ENCODE peak calls at places on chromosomes 11 and 22, in seven cellular contexts. G is K562, Z is spleen, Q is Peyer's patch, U is vagina, R is uterus, J is A549. L is an unnamed sample.

GRCh38 chr11:2379471-2380174 is 2.5 kb downstream of the CD81 start:
- DNase-seq in G (no peak), Z (peak), Q (no peak), U (no peak), R (peak), J (no peak), L (peak)

GRCh38 chr11:119093951-119094815 is 7.5 kb downstream of the DPAGT1 start:
- DNase-seq in G (peak), Z (peak), Q (peak), U (no peak), R (peak), J (no peak), L (peak)

GRCh38 chr11:65872555-65873279 is at the start of gene EFEMP2:
- DNase-seq in G (no peak), Z (peak), Q (no peak), U (no peak), R (peak), J (no peak), L (peak)

GRCh38 chr11:33622231-33622630 is 78.4 kb downstream of the C11orf91 start:
- DNase-seq in G (no peak), Z (no peak), Q (no peak), U (no peak), R (no peak), J (no peak), L (no peak)

GRCh38 chr11:61601512-61601911 is 20.6 kb upstream of the SYT7 start:
- DNase-seq in G (no peak), Z (no peak), Q (no peak), U (no peak), R (no peak), J (no peak), L (no peak)

GRCh38 chr22:41538583-41538982 is 5.7 kb downstream of the POLR3H start:
- DNase-seq in G (no peak), Z (no peak), Q (no peak), U (no peak), R (no peak), J (no peak), L (no peak)

GRCh38 chr22:40512426-40513136 is 123.9 kb downstream of the MRTFA start:
- DNase-seq in G (no peak), Z (no peak), Q (no peak), U (no peak), R (no peak), J (peak), L (peak)

GRCh38 chr11:95835768-95836488 is 45.6 kb downstream of the CEP57 start:
- DNase-seq in G (peak), Z (no peak), Q (peak), U (no peak), R (peak), J (peak), L (peak)

GRCh38 chr11:123056835-123057491 is 5.0 kb downstream of the HSPA8 start:
- DNase-seq in G (no peak), Z (no peak), Q (no peak), U (no peak), R (no peak), J (no peak), L (no peak)

GRCh38 chr22:21102659-21103267 is 57.0 kb downstream of the LRRC74B start:
- DNase-seq in G (peak), Z (peak), Q (peak), U (no peak), R (peak), J (peak), L (peak)

GRCh38 chr22:29359469-29359868 is 28.9 kb downstream of the AP1B1 start:
- DNase-seq in G (peak), Z (peak), Q (no peak), U (no peak), R (peak), J (peak), L (no peak)

GRCh38 chr22:17942721-17943120 is 81.6 kb downstream of the MICAL3 start:
- DNase-seq in G (no peak), Z (no peak), Q (no peak), U (no peak), R (no peak), J (no peak), L (no peak)

GRCh38 chr11:12812849-12813248 is 138.6 kb downstream of the TEAD1 start:
- DNase-seq in G (peak), Z (no peak), Q (no peak), U (no peak), R (no peak), J (no peak), L (no peak)

GRCh38 chr11:58914821-58915543 is 24.3 kb upstream of the GLYATL1 start:
- DNase-seq in G (no peak), Z (no peak), Q (no peak), U (no peak), R (no peak), J (no peak), L (peak)

GRCh38 chr22:30609260-30610185 is 2.5 kb downstream of the TCN2 start:
- DNase-seq in G (peak), Z (no peak), Q (no peak), U (no peak), R (peak), J (peak), L (no peak)

GRCh38 chr11:7672960-7673723 is at the start of gene CYB5R2:
- DNase-seq in G (peak), Z (no peak), Q (peak), U (no peak), R (peak), J (peak), L (peak)
- TF ChIP-seq POLR2A in G (no peak), Z (no peak), Q (peak), U (no peak), R (peak), J (peak), L (no peak)

DNA sequence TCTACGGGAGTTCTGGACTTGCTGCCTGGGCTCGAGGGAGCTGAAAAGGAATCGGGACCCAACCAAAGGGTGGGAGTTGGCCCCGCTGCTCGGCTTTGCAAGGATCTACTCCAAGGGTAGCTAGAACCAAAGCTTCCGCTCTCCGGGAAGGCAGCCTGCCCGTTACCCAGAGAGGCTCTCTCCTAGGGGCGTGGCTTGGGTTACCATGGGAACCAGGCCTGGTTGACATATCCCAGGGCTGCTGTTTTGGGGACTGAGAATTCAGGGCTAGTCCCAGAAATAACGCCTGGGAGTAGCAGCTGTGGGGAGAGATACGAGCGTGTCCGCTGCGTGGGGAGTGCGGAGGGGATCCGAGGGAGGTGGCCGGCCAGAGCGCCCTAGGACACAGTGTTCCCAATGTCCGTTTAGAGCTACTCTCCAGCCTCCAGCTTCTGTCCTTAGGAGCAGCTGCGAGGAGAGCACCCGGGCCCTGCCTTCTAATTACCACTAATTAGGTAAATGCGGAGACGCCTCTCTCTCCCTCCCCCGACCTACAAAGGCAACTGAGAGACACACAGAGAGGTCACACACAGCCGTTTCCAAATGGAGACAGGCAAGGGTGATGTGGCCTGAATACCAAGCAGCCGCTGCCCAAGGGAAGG is 141.5 kb upstream of the CADM1 start:
- DNase-seq in G (peak), Z (no peak), Q (no peak), U (no peak), R (peak), J (no peak), L (no peak)
- H3K4me3 ChIP-seq in G (no peak), Z (no peak), Q (no peak), U (no peak), R (no peak), J (no peak), L (no peak)

GRCh38 chr22:38316340-38317236 is 645 bp downstream of the CSNK1E start:
- DNase-seq in G (peak), Z (peak), Q (peak), U (no peak), R (peak), J (peak), L (no peak)
- TF ChIP-seq POLR2A in G (no peak), Z (no peak), Q (no peak), U (no peak), R (peak), J (no peak), L (no peak)

GRCh38 chr22:43737150-43737828 is 74.8 kb downstream of the EFCAB6 start:
- DNase-seq in G (no peak), Z (no peak), Q (no peak), U (peak), R (no peak), J (no peak), L (no peak)
- H3K4me3 ChIP-seq in G (no peak), Z (no peak), Q (no peak), U (no peak), R (no peak), J (no peak), L (no peak)

DNA sequence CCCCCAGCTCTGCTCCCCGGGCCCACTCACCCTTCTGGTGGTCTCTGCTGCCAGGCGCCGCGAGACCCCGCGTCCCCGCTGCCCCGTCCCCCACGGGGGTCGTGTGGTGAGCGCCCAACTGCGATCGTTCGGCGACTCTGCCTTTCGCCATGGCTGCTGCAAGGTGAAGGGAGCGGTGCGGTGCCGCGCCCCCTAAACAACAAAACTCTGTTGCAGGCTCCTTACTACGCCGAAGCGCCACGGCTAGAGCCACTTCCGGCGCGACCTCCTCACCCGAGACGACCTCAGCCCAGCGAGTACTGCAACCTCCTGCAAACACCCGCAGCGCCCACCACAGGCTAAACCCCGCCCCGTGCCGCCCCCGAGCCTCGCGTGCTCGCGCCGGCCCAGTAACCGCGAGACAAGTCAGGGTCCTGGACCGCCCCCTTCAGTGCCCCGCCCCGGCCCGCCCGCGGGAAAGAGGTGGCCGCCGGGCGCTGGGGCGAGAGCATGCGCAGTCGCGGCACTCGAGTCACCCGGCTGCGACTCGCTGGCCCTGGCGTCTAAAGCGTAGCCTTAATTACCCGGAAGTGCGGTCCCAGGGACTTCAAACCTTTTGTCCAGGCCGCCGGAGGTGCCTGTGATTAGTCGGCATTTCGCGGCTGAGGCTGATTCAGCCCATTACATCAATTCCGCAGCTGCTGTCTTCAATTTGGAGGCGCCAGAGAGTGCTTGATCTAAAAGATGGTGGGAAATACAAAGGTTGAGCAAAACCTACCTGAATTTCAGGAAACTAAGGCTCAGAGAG is at the start of gene TMEM41B:
- DNase-seq in G (peak), Z (peak), Q (peak), U (peak), R (peak), J (peak), L (peak)
- TF ChIP-seq POLR2A in G (peak), Z (no peak), Q (peak), U (no peak), R (peak), J (peak), L (no peak)